ENCODE peak calls at places on chromosomes 13 and 19, in nine cellular contexts. T is IMR-90, Q is lung, S is heart right ventricle, C is astrocyte, O is heart left ventricle, J is sigmoid colon, V is body of pancreas, X is HCT116. D is an unnamed sample. For H3K4me1, the result is how much of the 10 kb centered on the place peaks cover.

GRCh38 chr19:1101337-1101698 is 2.5 kb upstream of the GPX4 start:
- DNase-seq in Q (peak), J (peak), C (no peak), X (no peak), V (no peak), O (peak), T (no peak), S (peak), D (peak)

GRCh38 chr19:29530549-29531457 is 5.0 kb downstream of the VSTM2B start:
- DNase-seq in C (no peak), O (no peak), S (no peak), V (no peak), Q (no peak), X (no peak), T (no peak), J (peak), D (no peak)

GRCh38 chr19:10701955-10702307 is 692 bp downstream of the QTRT1 start:
- DNase-seq in T (no peak), J (no peak), C (no peak), O (no peak), S (no peak), X (no peak), V (no peak), Q (no peak), D (no peak)

GRCh38 chr19:7986321-7987083 is 18.9 kb downstream of the ELAVL1 start:
- DNase-seq in C (peak), Q (no peak), V (no peak), J (no peak), X (no peak), S (no peak), O (no peak), T (peak), D (no peak)

GRCh38 chr13:62375653-62376052 is 960.0 kb upstream of the PCDH20 start:
- DNase-seq in C (no peak), Q (no peak), V (no peak), O (no peak), S (no peak), J (no peak), T (no peak), X (no peak), D (no peak)

GRCh38 chr13:113887700-113888201 is 23.9 kb upstream of the GAS6 start:
- DNase-seq in X (no peak), T (no peak), O (no peak), S (no peak), V (no peak), Q (no peak), J (no peak), C (peak), D (peak)

GRCh38 chr19:33622505-33622808 is 704 bp downstream of the CHST8 start:
- DNase-seq in C (no peak), Q (no peak), S (no peak), T (no peak), J (no peak), V (no peak), X (no peak), O (no peak), D (no peak)

GRCh38 chr19:43560687-43561086 is 14.6 kb downstream of the XRCC1 start:
- DNase-seq in T (peak), O (no peak), C (no peak), J (no peak), V (no peak), S (no peak), Q (no peak), X (no peak), D (no peak)

GRCh38 chr13:39374741-39375189 is 228.2 kb downstream of the LHFPL6 start:
- DNase-seq in X (no peak), S (no peak), C (no peak), J (no peak), Q (no peak), T (no peak), V (no peak), O (no peak), D (no peak)

GRCh38 chr13:100304241-100304640 is 215.3 kb downstream of the PCCA start:
- DNase-seq in J (no peak), Q (no peak), O (no peak), S (no peak), X (no peak), V (no peak), C (no peak), T (no peak), D (no peak)

GRCh38 chr13:86563308-86563707 is 764.1 kb upstream of the SLITRK6 start:
- DNase-seq in Q (no peak), V (no peak), J (no peak), O (no peak), S (no peak), C (peak), X (no peak), T (peak), D (no peak)

GRCh38 chr13:97119899-97120745 is 102.0 kb upstream of the MBNL2 start:
- DNase-seq in O (no peak), T (peak), V (no peak), S (no peak), J (no peak), C (peak), Q (no peak), X (no peak), D (no peak)

GRCh38 chr13:111622051-111622531 is 301.6 kb downstream of the TEX29 start:
- DNase-seq in T (no peak), X (no peak), S (no peak), J (no peak), V (no peak), Q (no peak), O (no peak), C (no peak), D (no peak)

GRCh38 chr19:16281743-16282142 is 42.9 kb upstream of the KLF2 start:
- DNase-seq in Q (no peak), C (no peak), O (no peak), J (no peak), V (no peak), X (no peak), T (no peak), S (no peak), D (no peak)

GRCh38 chr13:113216165-113217056 is 7.0 kb downstream of the CUL4A start:
- DNase-seq in Q (peak), V (peak), C (peak), J (no peak), S (peak), O (peak), T (peak), X (peak), D (peak)

GRCh38 chr13:59603646-59604045 is 560.1 kb downstream of the DIAPH3 start:
- DNase-seq in T (no peak), V (no peak), S (no peak), Q (no peak), C (no peak), O (no peak), J (no peak), X (no peak), D (no peak)

GRCh38 chr13:75666646-75667351 is 30.7 kb downstream of the LMO7 start:
- DNase-seq in O (no peak), S (no peak), X (no peak), C (peak), Q (no peak), V (no peak), T (peak), J (no peak), D (peak)

GRCh38 chr19:48833977-48834376 is 2.3 kb downstream of the HSD17B14 start:
- DNase-seq in T (no peak), O (no peak), C (no peak), S (no peak), Q (no peak), X (no peak), J (no peak), V (no peak), D (no peak)

GRCh38 chr19:33298146-33298911 is 4.0 kb downstream of the CEBPA start:
- DNase-seq in X (no peak), S (no peak), O (no peak), T (no peak), J (peak), Q (no peak), V (peak), C (no peak), D (no peak)

GRCh38 chr19:10780368-10780767 is 55.6 kb downstream of the TMED1 start:
- DNase-seq in S (peak), O (peak), J (peak), T (peak), X (no peak), V (no peak), C (peak), Q (peak), D (peak)

GRCh38 chr13:112067121-112067741 is at the start of gene SOX1:
- DNase-seq in C (no peak), J (no peak), O (no peak), V (no peak), X (no peak), S (no peak), T (no peak), Q (no peak), D (no peak)

GRCh38 chr19:32830231-32831014 is 39.1 kb downstream of the SLC7A9 start:
- DNase-seq in S (no peak), T (peak), X (no peak), V (no peak), C (peak), J (no peak), O (no peak), Q (no peak), D (no peak)

GRCh38 chr13:113857531-113858195 is 6.2 kb downstream of the GAS6 start:
- DNase-seq in S (peak), C (no peak), O (no peak), V (peak), T (no peak), Q (no peak), J (no peak), X (no peak), D (no peak)

GRCh38 chr13:39129253-39129652 is 91.0 kb downstream of the NHLRC3 start:
- DNase-seq in O (no peak), Q (no peak), S (no peak), C (no peak), J (no peak), T (no peak), X (no peak), V (no peak), D (no peak)

GRCh38 chr13:51626749-51627148 is 42.5 kb downstream of the WDFY2 start:
- DNase-seq in T (no peak), V (peak), X (no peak), O (peak), S (no peak), Q (no peak), J (no peak), C (no peak), D (peak)
- H3K4me1 ChIP-seq in T (under half), V (under half), X (under half), O (under half), S (half or more), Q (under half), J (under half), C (under half), D (half or more)

GRCh38 chr13:33014291-33014690 is 1.9 kb upstream of the KL start:
- DNase-seq in X (no peak), O (no peak), J (no peak), V (no peak), Q (no peak), S (no peak), T (no peak), C (peak), D (no peak)
- H3K27ac ChIP-seq in X (no peak), O (peak), J (no peak), V (no peak), Q (no peak), S (peak), T (no peak), C (no peak), D (no peak)

GRCh38 chr19:49874503-49875157 is 2.5 kb downstream of the AKT1S1 start:
- DNase-seq in V (no peak), J (no peak), C (no peak), T (no peak), Q (no peak), S (no peak), X (no peak), O (no peak), D (no peak)
- H3K4me3 ChIP-seq in V (no peak), J (no peak), C (no peak), T (no peak), Q (no peak), S (no peak), X (peak), O (no peak), D (no peak)

DNA sequence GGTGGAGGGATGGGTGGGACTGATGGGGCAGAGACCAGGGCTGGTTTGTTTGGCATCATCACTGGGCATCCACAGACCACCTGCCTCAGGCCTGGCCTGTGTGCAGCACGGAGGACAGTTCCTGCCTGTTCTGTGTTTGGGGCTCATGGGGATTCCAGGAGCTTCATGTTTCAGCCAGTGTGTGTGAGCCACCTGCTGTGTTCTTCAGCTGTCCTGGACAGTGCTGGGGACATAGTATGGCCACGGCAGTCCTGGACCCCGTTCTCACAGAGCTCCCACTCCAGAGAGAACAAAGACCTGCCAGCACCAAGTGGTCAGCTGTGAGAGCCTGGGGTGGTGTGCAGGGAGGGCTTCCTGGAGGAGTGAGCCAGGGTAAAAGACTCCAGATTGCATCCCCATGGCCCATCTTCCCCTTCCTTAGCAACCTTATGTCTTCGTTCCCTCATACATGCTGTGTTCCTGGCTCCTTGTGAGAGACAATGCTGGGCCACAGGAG is 2.0 kb upstream of the CCDC97 start:
- DNase-seq in J (no peak), Q (no peak), S (no peak), X (no peak), C (no peak), T (no peak), O (no peak), V (no peak), D (no peak)
- H3K4me1 ChIP-seq in J (under half), Q (under half), S (half or more), X (under half), C (under half), T (under half), O (under half), V (under half), D (under half)

DNA sequence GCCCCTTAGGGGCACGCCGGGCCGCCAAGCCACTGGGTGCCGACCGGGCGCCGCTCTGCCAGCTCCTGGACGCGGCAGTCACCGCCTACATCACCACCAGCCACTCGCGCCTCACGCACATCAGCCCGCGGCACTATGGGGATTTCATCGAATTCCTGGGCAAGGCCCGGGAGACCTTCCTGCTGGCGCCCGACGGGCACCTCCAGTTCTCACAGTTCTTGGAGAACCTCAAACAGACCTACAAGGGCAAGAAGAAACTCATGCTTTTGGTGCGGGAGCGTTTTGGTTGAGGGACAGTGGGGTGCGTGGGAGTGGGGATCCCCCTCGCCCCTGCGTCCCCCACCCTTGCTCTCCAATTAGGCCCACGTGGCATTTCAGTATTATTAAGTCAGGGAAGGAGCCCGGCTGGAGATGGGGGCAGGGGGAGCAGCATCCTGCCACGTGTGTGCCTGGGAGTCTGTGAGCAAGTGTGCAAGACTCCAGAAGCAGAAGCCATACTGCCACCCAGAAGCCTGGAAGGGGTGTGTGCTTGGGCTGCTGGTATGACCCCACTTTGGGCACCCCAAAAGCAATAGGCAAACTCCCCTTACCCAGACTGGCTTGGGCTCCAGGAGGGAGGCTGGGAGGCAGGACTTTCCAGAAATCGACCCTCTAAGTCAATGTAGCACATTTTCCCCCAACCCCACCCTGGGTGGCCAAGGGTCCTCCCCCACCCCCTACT is 35.7 kb downstream of the ZSWIM4 start:
- DNase-seq in X (no peak), O (no peak), S (no peak), V (no peak), Q (no peak), T (no peak), J (no peak), C (no peak), D (no peak)
- H3K27ac ChIP-seq in X (no peak), O (no peak), S (no peak), V (no peak), Q (no peak), T (no peak), J (peak), C (no peak), D (no peak)

GRCh38 chr19:18328340-18329034 is 5.6 kb upstream of the LSM4 start:
- DNase-seq in X (peak), J (peak), T (peak), C (peak), V (peak), O (peak), S (peak), Q (peak), D (peak)
- H3K4me3 ChIP-seq in X (peak), J (peak), T (peak), C (peak), V (no peak), O (no peak), S (peak), Q (no peak), D (no peak)

DNA sequence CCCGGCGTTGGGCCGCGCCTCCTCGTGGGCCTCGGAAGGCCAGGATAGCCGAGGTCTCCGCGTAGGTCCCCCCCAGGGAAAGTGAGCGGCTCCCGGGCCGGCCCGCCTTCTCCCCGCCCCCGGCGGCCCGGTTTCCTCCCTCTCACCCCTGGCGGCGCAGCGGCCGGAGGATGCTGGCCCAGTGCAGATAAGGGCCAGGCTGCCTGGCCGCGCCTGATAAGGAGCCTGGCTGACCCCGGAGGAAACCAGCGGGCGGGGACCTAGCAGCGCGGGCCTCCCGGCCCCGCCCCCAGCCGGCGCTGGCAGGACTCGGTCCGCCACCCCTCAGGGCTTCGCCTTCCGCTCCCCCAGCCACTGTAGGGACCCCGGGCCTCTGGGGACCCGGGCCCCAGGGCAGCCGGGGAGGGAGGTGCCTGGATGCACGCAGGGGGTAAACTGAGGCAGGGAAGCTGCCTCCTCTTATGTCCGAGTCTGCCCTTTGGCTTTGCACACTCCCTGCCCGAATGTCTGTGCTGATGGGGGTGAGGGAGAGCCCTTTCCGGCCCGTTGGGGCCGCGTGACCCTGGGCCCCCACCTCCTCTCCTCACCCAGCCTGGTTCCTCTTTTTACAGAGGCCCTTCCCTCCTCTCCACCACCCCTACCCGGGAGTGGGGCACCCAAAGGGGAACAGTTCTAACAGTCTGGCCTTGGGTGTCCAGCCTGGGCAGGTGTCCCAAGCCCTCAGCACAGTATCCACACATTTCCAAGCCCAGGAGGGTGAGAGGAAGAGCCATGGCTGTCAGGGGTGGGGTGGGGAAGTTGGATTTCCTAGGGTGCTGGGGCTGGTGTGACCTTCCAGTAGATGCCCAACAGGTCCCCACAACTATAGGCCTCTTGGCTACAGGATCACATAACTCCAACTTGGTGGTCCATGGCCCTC is at the start of gene LYL1:
- DNase-seq in O (peak), C (no peak), T (no peak), Q (peak), V (no peak), J (peak), S (peak), X (no peak), D (peak)
- H3K4me1 ChIP-seq in O (under half), C (under half), T (under half), Q (under half), V (under half), J (under half), S (half or more), X (under half), D (under half)

GRCh38 chr13:109381546-109382180 is 404.7 kb downstream of the IRS2 start:
- DNase-seq in S (no peak), X (no peak), O (no peak), J (no peak), T (peak), Q (no peak), C (peak), V (no peak), D (no peak)

GRCh38 chr13:109387438-109387837 is 398.9 kb downstream of the IRS2 start:
- DNase-seq in S (no peak), Q (no peak), O (no peak), T (no peak), X (no peak), J (no peak), V (no peak), C (no peak), D (no peak)

GRCh38 chr13:109380457-109380856 is 405.9 kb downstream of the IRS2 start:
- DNase-seq in X (no peak), J (no peak), V (no peak), C (no peak), Q (no peak), T (no peak), S (no peak), O (no peak), D (no peak)

GRCh38 chr13:109385161-109385560 is 401.2 kb downstream of the IRS2 start:
- DNase-seq in C (peak), X (no peak), S (no peak), T (peak), V (no peak), O (no peak), Q (no peak), J (no peak), D (no peak)

DNA sequence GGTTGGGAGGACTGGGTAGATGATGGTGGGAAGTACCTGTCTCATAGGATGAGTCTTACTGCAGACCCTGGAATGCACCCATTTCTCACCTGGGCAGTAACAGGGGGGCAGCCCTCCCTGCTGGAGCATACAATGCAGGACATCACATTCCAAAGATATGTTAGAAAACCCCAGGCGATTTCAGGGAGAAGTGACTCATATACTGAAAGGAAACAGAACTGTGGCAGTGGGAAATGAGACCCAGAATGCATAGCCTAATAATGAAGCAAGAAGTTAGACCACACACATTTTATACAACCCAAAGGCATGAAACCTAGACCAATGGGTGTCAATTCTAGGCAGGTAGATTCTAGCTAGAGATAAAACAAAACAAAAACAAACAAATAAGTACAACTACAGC is 402.7 kb downstream of the IRS2 start:
- DNase-seq in T (peak), X (no peak), J (no peak), C (peak), V (no peak), Q (no peak), O (no peak), S (no peak), D (no peak)
- H3K27ac ChIP-seq in T (no peak), X (no peak), J (no peak), C (peak), V (no peak), Q (no peak), O (no peak), S (no peak), D (no peak)

GRCh38 chr19:17947815-17948473 is 15.1 kb downstream of the CCDC124 start:
- DNase-seq in X (peak), J (peak), T (peak), V (peak), S (peak), C (peak), O (peak), Q (peak), D (peak)
- H3K4me3 ChIP-seq in X (peak), J (peak), T (peak), V (peak), S (peak), C (no peak), O (peak), Q (peak), D (no peak)